ENCODE peak calls at places on chromosome 17, in ten cellular contexts. E, J, C, D, W, V, U, H, R and B are unnamed samples.

GRCh38 chr17:15436399-15437369 is 30.7 kb downstream of the CDRT4 start:
- DNase-seq in W (no peak), C (no peak), H (peak; percentile 87), R (peak; percentile 51), E (peak; percentile 50), U (no peak), D (peak; percentile 67), J (no peak), V (peak; percentile 76), B (no peak)

GRCh38 chr17:50285941-50286340 is 11.7 kb downstream of the TMEM92 start:
- DNase-seq in J (no peak), E (no peak), H (no peak), C (no peak), R (no peak), U (no peak), W (no peak), V (no peak), D (no peak), B (no peak)

GRCh38 chr17:13044713-13045112 is 26.9 kb upstream of the ELAC2 start:
- DNase-seq in D (no peak), V (no peak), J (no peak), C (no peak), H (no peak), R (no peak), U (no peak), E (no peak), W (no peak), B (no peak)

GRCh38 chr17:7374353-7374752 is 6.5 kb upstream of the TNK1 start:
- DNase-seq in U (no peak), D (no peak), H (no peak), J (no peak), R (no peak), W (no peak), V (no peak), C (no peak), E (no peak), B (no peak)

GRCh38 chr17:81685108-81685507 is 1.3 kb downstream of the HGS start:
- DNase-seq in D (no peak), C (no peak), E (peak; percentile 61), H (peak; percentile 29), V (no peak), W (no peak), U (no peak), J (no peak), R (no peak), B (no peak)

GRCh38 chr17:76914937-76915336 is 46.7 kb downstream of the MGAT5B start:
- DNase-seq in H (no peak), C (no peak), V (no peak), D (no peak), W (no peak), E (no peak), U (no peak), J (no peak), R (no peak), B (no peak)

GRCh38 chr17:16989230-16989952 is 17.5 kb upstream of the TNFRSF13B start:
- DNase-seq in H (no peak), E (no peak), W (no peak), R (no peak), U (no peak), D (no peak), J (no peak), C (no peak), V (no peak), B (no peak)

GRCh38 chr17:8109669-8110455 is 8.5 kb downstream of the ALOXE3 start:
- DNase-seq in D (no peak), H (peak; percentile 48), W (peak; percentile 50), J (peak; percentile 78), V (peak; percentile 45), U (no peak), E (no peak), C (no peak), R (no peak), B (peak; percentile 90)

GRCh38 chr17:35749560-35750412 is 3.3 kb downstream of the GAS2L2 start:
- DNase-seq in D (no peak), V (no peak), C (no peak), J (peak; percentile 44), W (no peak), H (peak; percentile 60), R (no peak), E (peak; percentile 51), U (no peak), B (no peak)

GRCh38 chr17:4199818-4200402 is 56.9 kb downstream of the CYB5D2 start:
- DNase-seq in V (no peak), U (no peak), D (no peak), C (no peak), J (peak; percentile 46), W (peak; percentile 45), R (no peak), E (peak; percentile 58), H (peak; percentile 56), B (no peak)

GRCh38 chr17:43701318-43701743 is 39.6 kb upstream of the MEOX1 start:
- DNase-seq in D (no peak), V (no peak), C (no peak), E (peak; percentile 77), W (no peak), J (no peak), U (no peak), R (no peak), H (peak; percentile 68), B (peak; percentile 72)

GRCh38 chr17:82799591-82799990 is 40.2 kb downstream of the ZNF750 start:
- DNase-seq in J (no peak), U (no peak), W (no peak), C (no peak), V (no peak), R (no peak), E (no peak), H (no peak), D (no peak), B (no peak)

GRCh38 chr17:77363821-77364361 is 223.1 kb downstream of the SEC14L1 start:
- DNase-seq in H (peak; percentile 59), V (peak; percentile 67), E (no peak), J (no peak), C (no peak), D (no peak), W (no peak), U (no peak), R (no peak), B (peak; percentile 67)

GRCh38 chr17:56956992-56957391 is 3.9 kb downstream of the COIL start:
- DNase-seq in H (no peak), W (no peak), U (no peak), E (no peak), R (no peak), C (no peak), J (no peak), D (no peak), V (no peak), B (no peak)

GRCh38 chr17:76599699-76600460 is 14.2 kb upstream of the ST6GALNAC2 start:
- DNase-seq in U (no peak), H (peak; percentile 46), W (no peak), E (no peak), C (no peak), R (no peak), V (no peak), D (no peak), J (no peak), B (peak; percentile 37)

DNA sequence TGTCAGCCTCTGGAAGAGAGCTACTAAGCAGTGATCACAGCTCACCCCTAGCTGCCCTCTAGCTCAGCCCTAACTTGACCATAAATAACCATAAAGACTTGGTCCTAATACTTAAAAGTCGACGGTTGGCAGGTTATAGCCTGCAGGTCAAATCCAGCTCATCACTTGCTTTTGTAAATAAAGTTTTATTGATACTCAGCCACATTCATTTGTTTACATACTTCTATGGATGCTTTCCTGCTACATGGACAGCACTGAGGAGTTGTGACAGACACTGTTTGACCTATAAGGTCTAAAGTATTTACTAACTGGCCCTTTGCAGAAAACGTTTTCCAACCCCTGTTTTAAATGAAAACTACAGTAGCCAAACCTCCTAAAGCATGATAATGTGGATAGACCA is 151.6 kb upstream of the ASIC2 start:
- DNase-seq in C (no peak), W (no peak), J (no peak), U (no peak), D (no peak), V (no peak), R (no peak), E (no peak), H (no peak), B (no peak)
- TF ChIP-seq CTCF in C (no peak), W (no peak), J (no peak), U (no peak), D (no peak), V (no peak), R (no peak), E (no peak), H (no peak), B (no peak)

GRCh38 chr17:64081802-64082799 is 47.8 kb downstream of the ERN1 start:
- DNase-seq in C (no peak), R (no peak), E (peak; percentile 86), D (no peak), J (no peak), W (no peak), V (no peak), H (peak; percentile 82), U (no peak), B (no peak)
- TF ChIP-seq CTCF in C (no peak), R (peak; percentile 51), E (peak; percentile 37), D (no peak), J (no peak), W (no peak), V (no peak), H (no peak), U (no peak), B (peak; percentile 4)

DNA sequence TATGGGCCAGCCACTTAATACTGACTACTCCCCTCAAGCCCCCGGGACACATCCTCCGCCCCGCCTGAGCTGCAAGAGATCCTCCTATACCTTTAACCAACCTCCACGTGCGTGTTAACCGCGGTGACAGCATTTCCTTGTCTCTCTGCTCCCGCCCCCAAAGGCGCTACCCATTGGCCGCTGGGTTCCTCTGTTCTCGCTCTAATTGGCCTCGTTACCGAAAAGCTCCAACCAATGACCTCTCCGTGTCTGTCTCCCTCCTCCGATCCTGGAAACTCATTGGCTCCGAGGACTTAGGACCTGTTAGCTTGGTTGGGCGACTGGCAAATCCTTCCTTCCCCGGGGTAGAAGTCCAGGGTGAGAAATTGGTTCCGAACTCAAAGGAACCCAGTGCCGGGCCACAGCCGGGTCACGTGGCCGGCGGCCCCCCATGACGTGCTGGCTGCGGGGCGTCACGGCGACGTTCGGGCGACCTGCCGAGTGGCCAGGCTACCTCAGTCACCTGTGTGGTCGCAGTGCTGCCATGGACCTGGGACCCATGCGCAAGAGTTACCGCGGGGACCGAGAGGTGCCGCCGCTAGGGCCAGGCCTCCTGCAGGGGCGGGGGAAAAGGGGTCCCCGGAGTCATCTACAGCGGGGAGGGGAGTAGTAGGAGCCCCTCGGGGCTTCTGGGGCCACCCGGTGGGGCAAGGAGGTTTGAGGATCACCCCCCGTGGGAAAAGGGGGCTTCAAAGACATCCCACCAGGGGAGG is at the start of gene PNPO:
- DNase-seq in H (peak; percentile 98), R (peak; percentile 97), U (peak; percentile 80), V (peak; percentile 92), J (peak; percentile 61), W (peak; percentile 56), E (peak; percentile 99), D (peak; percentile 97), C (peak; percentile 79), B (peak; percentile 95)
- TF ChIP-seq CTCF in H (no peak), R (peak; percentile 1), U (no peak), V (no peak), J (no peak), W (no peak), E (no peak), D (no peak), C (no peak), B (no peak)

DNA sequence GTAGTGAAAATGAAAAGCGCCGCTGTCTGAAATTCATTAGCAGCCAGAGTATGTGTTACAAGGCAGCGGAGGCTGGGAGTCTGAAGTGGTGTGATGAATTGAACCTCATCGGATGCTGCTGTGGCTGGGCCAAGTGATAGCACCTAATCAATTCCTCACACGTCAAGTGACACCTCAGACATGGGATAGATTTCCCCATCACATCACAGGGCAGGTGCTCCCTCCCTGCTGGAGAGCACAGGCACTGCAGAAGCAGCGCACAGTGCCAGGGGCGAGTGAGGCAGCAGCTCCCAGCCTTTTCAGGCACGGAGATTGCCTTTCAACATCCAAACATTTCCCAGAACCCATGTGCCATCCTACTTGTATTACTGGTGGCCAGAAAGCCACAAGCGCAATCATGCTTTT is 32.2 kb downstream of the DRC3 start:
- DNase-seq in D (no peak), W (no peak), J (peak; percentile 21), H (no peak), R (no peak), U (no peak), C (no peak), V (no peak), E (no peak), B (no peak)
- TF ChIP-seq CTCF in D (no peak), W (peak; percentile 46), J (no peak), H (peak; percentile 34), R (no peak), U (peak; percentile 57), C (peak; percentile 22), V (peak; percentile 62), E (peak; percentile 41), B (no peak)